ENCODE peak calls at places on chromosomes 11 and 22, in four cellular contexts. C is esophagus squamous epithelium, V is AG10803, L is glutamatergic neuron. K is an unnamed sample.

GRCh38 chr11:116065986-116066385 is 561.8 kb upstream of the CADM1 start:
- DNase-seq in C (no peak), V (no peak), L (no peak), K (no peak)

GRCh38 chr22:49867303-49868250 is 13.9 kb downstream of the ZBED4 start:
- DNase-seq in V (no peak), L (no peak), C (no peak), K (no peak)

GRCh38 chr22:26322179-26322905 is 106.7 kb upstream of the ASPHD2 start:
- DNase-seq in V (peak), C (no peak), L (no peak), K (no peak)

GRCh38 chr11:109121173-109121938 is 300.6 kb upstream of the C11orf87 start:
- DNase-seq in L (no peak), C (no peak), V (no peak), K (no peak)

GRCh38 chr11:73577496-73577917 is 20.4 kb downstream of the FAM168A start:
- DNase-seq in C (no peak), V (peak), L (no peak), K (no peak)

GRCh38 chr11:278001-278951 is at the start of gene NLRP6:
- DNase-seq in V (no peak), L (no peak), C (no peak), K (peak)

GRCh38 chr11:107496011-107496410 is 38.4 kb upstream of the CWF19L2 start:
- DNase-seq in V (peak), C (no peak), L (no peak), K (no peak)

GRCh38 chr22:27132896-27133500 is 475.6 kb downstream of the MIAT start:
- DNase-seq in L (no peak), C (no peak), V (no peak), K (no peak)

GRCh38 chr11:58963551-58964075 is 24.3 kb downstream of the GLYATL1 start:
- DNase-seq in V (peak), C (no peak), L (peak), K (no peak)

GRCh38 chr11:111882202-111882601 is 2.9 kb downstream of the CFAP68 start:
- DNase-seq in C (no peak), V (no peak), L (no peak), K (no peak)

GRCh38 chr22:20656902-20657836 is 116.7 kb upstream of the SERPIND1 start:
- DNase-seq in V (no peak), C (no peak), L (no peak), K (no peak)

GRCh38 chr11:17328856-17329490 is 22.6 kb upstream of the NCR3LG1 start:
- DNase-seq in C (no peak), V (no peak), L (no peak), K (no peak)

GRCh38 chr22:45977003-45977395 is at the start of gene WNT7B:
- DNase-seq in L (no peak), V (no peak), C (no peak), K (no peak)

GRCh38 chr11:33802414-33802950 is 28.2 kb upstream of the FBXO3 start:
- DNase-seq in L (peak), V (peak), C (no peak), K (no peak)

GRCh38 chr11:1308745-1309497 is 511 bp downstream of the TOLLIP start:
- DNase-seq in V (no peak), L (no peak), C (no peak), K (no peak)

GRCh38 chr11:78158987-78159662 is 19.7 kb upstream of the ALG8 start:
- DNase-seq in V (no peak), C (no peak), L (no peak), K (no peak)

GRCh38 chr22:19086944-19087343 is 35.3 kb downstream of the DGCR2 start:
- DNase-seq in L (no peak), V (peak), C (no peak), K (no peak)

GRCh38 chr11:105854269-105854668 is 167.8 kb downstream of the MSANTD4 start:
- DNase-seq in L (no peak), C (no peak), V (no peak), K (no peak)

GRCh38 chr11:131663403-131664200 is 293.2 kb downstream of the NTM start:
- DNase-seq in C (no peak), L (no peak), V (no peak), K (no peak)

GRCh38 chr11:116078101-116078561 is 573.9 kb upstream of the CADM1 start:
- DNase-seq in V (no peak), C (no peak), L (peak), K (no peak)

GRCh38 chr22:46025225-46025972 is 48.4 kb upstream of the WNT7B start:
- DNase-seq in V (no peak), C (no peak), L (no peak), K (peak)

GRCh38 chr22:37345863-37346514 is 63.7 kb downstream of the CYTH4 start:
- DNase-seq in V (peak), C (no peak), L (no peak), K (no peak)

GRCh38 chr11:12537778-12538401 is 136.3 kb upstream of the TEAD1 start:
- DNase-seq in C (no peak), V (no peak), L (no peak), K (no peak)

GRCh38 chr11:73585834-73586575 is 11.9 kb downstream of the FAM168A start:
- DNase-seq in V (peak), C (no peak), L (no peak), K (no peak)

GRCh38 chr11:124740277-124740882 is 638 bp downstream of the NRGN start:
- DNase-seq in V (no peak), L (no peak), C (no peak), K (no peak)

GRCh38 chr11:74641289-74641688 is 48.9 kb downstream of the POLD3 start:
- DNase-seq in L (no peak), C (no peak), V (no peak), K (no peak)

GRCh38 chr11:119741369-119742262 is 12.6 kb upstream of the NECTIN1 start:
- DNase-seq in L (peak), V (no peak), C (no peak), K (no peak)

GRCh38 chr11:72239849-72240460 is 4.0 kb downstream of the PHOX2A start:
- DNase-seq in C (no peak), V (peak), L (peak), K (peak)

GRCh38 chr11:45864041-45864440 is 16.8 kb downstream of the CRY2 start:
- DNase-seq in L (no peak), C (no peak), V (no peak), K (no peak)

DNA sequence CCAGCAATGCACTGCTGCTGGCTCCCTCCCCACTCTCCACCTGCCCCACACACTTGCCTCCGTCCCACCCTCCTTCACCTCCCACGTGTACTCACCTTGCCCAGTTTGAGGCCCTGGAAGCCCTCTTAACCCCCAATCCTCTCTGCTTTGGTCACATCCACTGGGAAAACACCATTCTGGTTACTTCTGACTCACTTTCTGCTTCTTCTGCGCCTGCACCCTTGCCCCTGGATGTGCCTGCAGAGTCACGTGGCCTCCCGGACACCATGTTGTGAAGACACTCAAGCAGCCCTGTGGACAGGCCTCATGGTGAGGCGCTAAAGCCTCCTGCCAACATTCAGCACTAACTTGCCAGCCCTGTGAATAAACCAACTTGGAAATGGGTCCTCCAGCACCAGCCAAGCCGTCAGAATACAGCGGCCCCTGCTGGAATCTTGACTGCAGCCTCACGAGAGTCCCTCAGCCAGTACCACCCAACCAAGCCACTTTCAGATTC is 2.6 kb upstream of the NAALADL1 start:
- DNase-seq in V (no peak), L (no peak), C (no peak), K (no peak)
- TF ChIP-seq CTCF in V (peak), L (no peak), C (no peak), K (peak)

GRCh38 chr22:22380098-22381030 is 128.2 kb downstream of the ZNF280B start:
- DNase-seq in L (peak), C (no peak), V (no peak), K (no peak)
- TF ChIP-seq CTCF in L (peak), C (no peak), V (no peak), K (peak)

DNA sequence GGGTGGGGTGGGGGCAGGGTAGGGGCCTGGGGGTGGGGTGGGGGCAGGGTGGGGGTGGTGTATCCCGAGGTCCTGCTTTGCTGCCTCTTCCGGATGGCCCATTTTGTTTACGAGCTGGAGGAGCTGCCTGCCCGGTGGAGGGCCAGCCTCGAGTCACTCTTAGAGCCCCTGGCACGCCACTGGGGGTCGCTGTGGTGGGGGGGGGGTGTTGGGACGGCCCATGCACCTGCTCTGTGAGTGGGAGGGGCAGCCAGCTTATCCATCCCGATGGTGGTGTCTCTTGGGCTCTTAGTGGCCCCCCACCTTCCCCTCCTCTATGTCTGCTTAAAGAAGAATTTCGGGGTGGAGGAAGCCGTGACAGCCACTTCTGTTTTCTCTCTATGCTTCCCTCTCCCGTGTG is 24.6 kb downstream of the MRGPRD start:
- DNase-seq in L (peak), V (no peak), C (no peak), K (no peak)
- TF ChIP-seq CTCF in L (no peak), V (peak), C (no peak), K (peak)

GRCh38 chr22:23233084-23233501 is 52.8 kb downstream of the BCR start:
- DNase-seq in C (no peak), V (no peak), L (peak), K (no peak)
- TF ChIP-seq CTCF in C (no peak), V (peak), L (no peak), K (no peak)

GRCh38 chr11:96342971-96343711 is at the start of gene MAML2:
- DNase-seq in C (peak), L (peak), V (peak), K (peak)
- TF ChIP-seq CTCF in C (peak), L (peak), V (peak), K (peak)

DNA sequence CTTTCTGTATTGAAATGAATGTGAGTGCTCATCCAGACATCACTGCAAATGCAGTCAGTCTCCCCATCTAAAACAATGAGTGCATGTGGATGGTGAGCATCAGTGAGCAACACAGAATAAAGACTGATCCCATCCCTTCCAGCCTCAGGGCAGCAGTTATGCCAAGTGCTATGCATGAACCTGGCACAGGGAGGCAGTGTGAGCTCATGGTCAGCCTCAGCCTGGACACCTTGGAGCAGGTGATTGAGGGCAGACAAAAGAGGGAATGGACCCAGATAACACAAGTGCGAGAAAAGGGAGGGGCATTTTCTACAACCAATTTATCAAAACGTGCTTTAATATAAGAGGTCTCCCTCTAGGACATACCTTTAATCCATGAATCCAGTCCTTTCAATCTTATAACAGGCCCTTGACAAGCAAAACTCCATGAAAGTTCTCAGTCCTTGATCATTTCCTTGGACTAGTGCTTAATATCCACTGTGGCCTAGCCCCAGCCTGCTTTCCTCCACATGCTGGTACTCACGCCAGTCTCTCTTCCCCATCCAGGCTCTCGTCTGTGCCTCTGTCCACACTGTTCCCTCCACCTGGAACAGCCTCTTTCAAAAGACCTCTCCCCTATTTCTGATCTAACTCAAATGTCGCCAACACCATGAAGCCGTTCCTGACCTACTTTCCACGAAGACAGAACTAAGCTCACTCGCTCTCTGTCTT is 50.5 kb upstream of the LRRC55 start:
- DNase-seq in C (no peak), L (peak), V (peak), K (no peak)
- TF ChIP-seq CTCF in C (no peak), L (peak), V (peak), K (peak)

DNA sequence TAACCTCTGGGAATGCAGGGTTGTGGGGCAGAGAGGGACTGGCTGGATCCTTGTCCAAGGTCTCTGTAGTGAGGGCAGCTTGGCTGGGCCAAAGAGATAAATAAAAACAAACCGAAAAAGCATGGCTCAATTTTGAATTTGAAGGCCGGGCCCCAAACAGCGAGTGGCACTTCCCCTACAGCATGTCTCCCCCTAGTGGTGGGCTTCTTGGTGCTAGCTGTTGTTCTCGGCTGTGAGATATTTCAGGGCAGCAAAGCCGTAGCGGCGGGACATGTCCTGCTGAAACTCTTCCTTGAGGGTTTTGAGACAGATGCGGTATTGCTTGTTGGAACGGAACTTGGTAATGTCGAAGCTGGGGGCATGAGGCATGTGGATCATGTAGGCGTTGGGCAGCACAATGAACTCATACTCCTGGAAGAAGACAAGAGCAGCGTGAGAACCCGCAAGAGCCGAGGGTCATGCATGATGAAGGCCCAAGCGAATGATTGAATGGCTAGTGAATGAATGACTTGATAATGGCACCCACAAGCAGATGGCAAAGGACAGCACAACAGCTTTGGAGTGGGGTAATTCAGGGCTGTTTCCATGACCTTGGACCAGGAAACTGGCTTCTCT is 216.1 kb upstream of the SYN3 start:
- DNase-seq in C (no peak), L (peak), V (peak), K (no peak)
- TF ChIP-seq CTCF in C (peak), L (peak), V (peak), K (peak)

GRCh38 chr11:97259884-97260283 is 870.1 kb downstream of the JRKL start:
- DNase-seq in V (no peak), C (no peak), L (no peak), K (no peak)
- TF ChIP-seq CTCF in V (no peak), C (no peak), L (peak), K (peak)

GRCh38 chr11:117479372-117479771 is 151.7 kb downstream of the CEP164 start:
- DNase-seq in L (no peak), V (no peak), C (no peak), K (no peak)
- TF ChIP-seq CTCF in L (no peak), V (no peak), C (no peak), K (peak)

GRCh38 chr22:41498322-41498721 is 29.4 kb downstream of the ACO2 start:
- DNase-seq in V (peak), C (no peak), L (no peak), K (no peak)

GRCh38 chr22:41499624-41500280 is 30.8 kb downstream of the ACO2 start:
- DNase-seq in C (no peak), L (no peak), V (no peak), K (no peak)

GRCh38 chr22:41504397-41504796 is 35.5 kb downstream of the ACO2 start:
- DNase-seq in L (peak), V (peak), C (no peak), K (no peak)

GRCh38 chr22:41500303-41500702 is 31.4 kb downstream of the ACO2 start:
- DNase-seq in V (no peak), C (no peak), L (no peak), K (no peak)

DNA sequence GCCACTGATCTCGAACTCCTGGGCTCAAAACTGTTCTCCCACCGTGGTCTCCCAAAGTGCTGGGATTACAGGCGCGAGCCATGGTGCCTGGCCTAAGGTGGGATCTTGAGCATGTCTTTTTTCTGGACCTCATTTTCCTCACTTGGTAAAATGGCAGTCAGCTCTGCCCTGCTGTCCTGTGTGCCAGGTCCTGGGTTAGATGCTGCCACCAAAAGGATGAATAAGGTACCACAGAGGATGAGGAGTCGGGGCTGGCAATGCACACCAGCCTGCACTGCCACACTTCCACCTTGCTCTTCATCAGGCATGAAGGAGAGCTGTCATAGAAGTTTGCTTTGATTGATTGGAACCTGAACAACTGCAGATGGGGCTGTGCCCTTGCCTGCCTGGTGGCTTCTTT is 32.3 kb downstream of the ACO2 start:
- DNase-seq in C (no peak), V (no peak), L (no peak), K (no peak)
- TF ChIP-seq CTCF in C (no peak), V (peak), L (no peak), K (peak)

K was measured in chondrocyte.